ENCODE peak calls at places on chromosomes 2 and 18, in ten cellular contexts. C is Caco-2, I is fibroblast of the aortic adventitia, F is fibroblast of pulmonary artery, V is cardiac muscle cell, J is fibroblast of villous mesenchyme, D is keratinocyte, Q is AG09309, A is prostate gland, K is AG10803. H is an unnamed sample.

GRCh38 chr2:27038631-27039339 is 6.0 kb downstream of the TMEM214 start:
- DNase-seq in C (no peak), I (no peak), F (no peak), V (no peak), J (no peak), D (no peak), Q (no peak), A (no peak), K (no peak), H (no peak)

GRCh38 chr2:219675206-219675605 is 47.8 kb downstream of the SLC4A3 start:
- DNase-seq in C (no peak), I (no peak), F (no peak), V (no peak), J (no peak), D (no peak), Q (no peak), A (peak; percentile 27), K (no peak), H (no peak)

GRCh38 chr2:117055499-117056375 is 758.8 kb upstream of the DDX18 start:
- DNase-seq in C (no peak), I (no peak), F (no peak), V (no peak), J (no peak), D (no peak), Q (no peak), A (no peak), K (no peak), H (no peak)

GRCh38 chr18:8654482-8655451 is 45.5 kb downstream of the RAB12 start:
- DNase-seq in C (no peak), I (peak; percentile 59), F (peak; percentile 49), V (peak; percentile 43), J (peak; percentile 41), D (no peak), Q (no peak), A (no peak), K (peak; percentile 28), H (peak; percentile 37)

GRCh38 chr18:23943903-23944624 is 70.5 kb upstream of the TTC39C start:
- DNase-seq in C (no peak), I (peak; percentile 69), F (peak; percentile 61), V (peak; percentile 64), J (peak; percentile 70), D (no peak), Q (peak; percentile 73), A (no peak), K (peak; percentile 90), H (peak; percentile 67)

GRCh38 chr18:58195278-58195721 is 151.3 kb downstream of the NEDD4L start:
- DNase-seq in C (no peak), I (no peak), F (no peak), V (no peak), J (no peak), D (no peak), Q (no peak), A (peak; percentile 64), K (no peak), H (no peak)

GRCh38 chr2:227460079-227460485 is 11.9 kb upstream of the AGFG1 start:
- DNase-seq in C (no peak), I (peak; percentile 84), F (peak; percentile 84), V (peak; percentile 91), J (peak; percentile 87), D (no peak), Q (peak; percentile 47), A (no peak), K (peak; percentile 65), H (peak; percentile 81)

GRCh38 chr2:163182764-163183354 is 344.3 kb upstream of the KCNH7 start:
- DNase-seq in C (no peak), I (peak; percentile 52), F (peak; percentile 47), V (peak; percentile 44), J (peak; percentile 30), D (no peak), Q (no peak), A (no peak), K (peak; percentile 25), H (peak; percentile 50)

GRCh38 chr2:236689981-236690380 is 120.4 kb downstream of the ACKR3 start:
- DNase-seq in C (no peak), I (peak; percentile 49), F (no peak), V (no peak), J (no peak), D (peak; percentile 75), Q (no peak), A (no peak), K (no peak), H (peak; percentile 7)

GRCh38 chr2:191675807-191676667 is 1.9 kb upstream of the NABP1 start:
- DNase-seq in C (no peak), I (no peak), F (no peak), V (no peak), J (peak; percentile 37), D (no peak), Q (no peak), A (no peak), K (peak; percentile 46), H (peak; percentile 43)

GRCh38 chr18:34223164-34223892 is 1.4 kb downstream of the NOL4 start:
- DNase-seq in C (peak; percentile 2), I (peak; percentile 0), F (no peak), V (no peak), J (no peak), D (no peak), Q (no peak), A (no peak), K (no peak), H (no peak)

GRCh38 chr2:104766683-104767082 is 87.2 kb upstream of the POU3F3 start:
- DNase-seq in C (no peak), I (no peak), F (no peak), V (no peak), J (no peak), D (no peak), Q (no peak), A (no peak), K (peak; percentile 71), H (peak; percentile 68)

GRCh38 chr2:79630060-79630459 is 117.2 kb downstream of the CTNNA2 start:
- DNase-seq in C (no peak), I (no peak), F (no peak), V (no peak), J (no peak), D (no peak), Q (no peak), A (no peak), K (no peak), H (no peak)

GRCh38 chr2:167451496-167452289 is 563.4 kb downstream of the XIRP2 start:
- DNase-seq in C (no peak), I (no peak), F (no peak), V (no peak), J (no peak), D (no peak), Q (no peak), A (no peak), K (no peak), H (peak; percentile 5)

GRCh38 chr2:17303496-17303895 is 214.7 kb downstream of the RAD51AP2 start:
- DNase-seq in C (no peak), I (no peak), F (no peak), V (no peak), J (no peak), D (no peak), Q (no peak), A (no peak), K (peak; percentile 2), H (no peak)

GRCh38 chr2:196075196-196075595 is 6.6 kb upstream of the DNAH7 start:
- DNase-seq in C (no peak), I (no peak), F (no peak), V (no peak), J (no peak), D (no peak), Q (no peak), A (no peak), K (peak; percentile 23), H (no peak)

GRCh38 chr2:120267348-120267747 is 14.7 kb downstream of the RALB start:
- DNase-seq in C (no peak), I (no peak), F (no peak), V (no peak), J (no peak), D (no peak), Q (no peak), A (no peak), K (no peak), H (no peak)

GRCh38 chr2:23324281-23324680 is 60.7 kb upstream of the KLHL29 start:
- DNase-seq in C (no peak), I (no peak), F (no peak), V (no peak), J (no peak), D (no peak), Q (no peak), A (no peak), K (no peak), H (no peak)

GRCh38 chr2:16244153-16244965 is 304.0 kb downstream of the MYCN start:
- DNase-seq in C (no peak), I (no peak), F (no peak), V (no peak), J (no peak), D (no peak), Q (no peak), A (no peak), K (no peak), H (no peak)

GRCh38 chr18:11654736-11655604 is 34.1 kb upstream of the GNAL start:
- DNase-seq in C (peak; percentile 79), I (peak; percentile 23), F (peak; percentile 38), V (peak; percentile 44), J (peak; percentile 14), D (no peak), Q (no peak), A (peak; percentile 58), K (peak; percentile 17), H (peak; percentile 50)
- H3K4me3 ChIP-seq in C (no peak overlapping the region), I (no peak overlapping the region), F (no peak overlapping the region), V (no peak overlapping the region), J (no peak overlapping the region), D (peak overlapping the region; percentile 11), Q (no peak overlapping the region), A (no peak overlapping the region), K (no peak overlapping the region), H (no peak overlapping the region)

GRCh38 chr18:45284174-45284573 is 331.1 kb upstream of the SLC14A2 start:
- DNase-seq in C (no peak), I (no peak), F (no peak), V (no peak), J (no peak), D (no peak), Q (no peak), A (no peak), K (no peak), H (no peak)
- TF ChIP-seq CTCF in C (no peak), I (no peak), F (no peak), V (no peak), J (no peak), D (no peak), Q (no peak), A (no peak), K (no peak), H (no peak)

DNA sequence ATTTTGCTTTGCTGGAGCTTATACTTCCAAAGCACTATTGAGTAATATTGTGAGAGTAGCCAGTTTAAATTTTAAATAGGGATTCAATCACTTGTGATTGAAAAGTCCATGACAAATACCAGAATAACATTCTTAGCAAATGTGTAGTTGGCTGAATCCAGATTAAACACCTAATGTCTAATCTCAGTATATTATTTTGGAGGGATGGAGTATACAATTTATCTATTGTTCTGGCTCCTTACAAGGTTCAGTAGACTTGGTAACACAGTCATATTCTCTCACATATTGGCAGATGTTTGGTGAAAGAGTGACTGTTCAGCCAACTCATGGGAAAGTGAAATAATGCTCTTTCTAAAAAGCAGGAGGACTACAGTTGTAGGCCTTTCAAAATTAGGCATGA is 2.2 kb downstream of the UGT1A9 start:
- DNase-seq in C (no peak), I (no peak), F (no peak), V (no peak), J (no peak), D (no peak), Q (no peak), A (no peak), K (no peak), H (no peak)
- H3K4me3 ChIP-seq in C (no peak overlapping the region), I (no peak overlapping the region), F (no peak overlapping the region), V (no peak overlapping the region), J (no peak overlapping the region), D (no peak overlapping the region), Q (no peak overlapping the region), A (no peak overlapping the region), K (no peak overlapping the region), H (no peak overlapping the region)

GRCh38 chr2:57510704-57511103 is 535.9 kb upstream of the VRK2 start:
- DNase-seq in C (no peak), I (no peak), F (no peak), V (no peak), J (no peak), D (no peak), Q (no peak), A (no peak), K (no peak), H (no peak)
- TF ChIP-seq CTCF in C (no peak), I (no peak), F (no peak), V (no peak), J (no peak), D (no peak), Q (no peak), A (no peak), K (no peak), H (no peak)

H was measured in cardiac fibroblast.